ENCODE peak calls at places on chromosome 12, in eight cellular contexts. One of them, this sample, is unnamed.

GRCh38 chr12:4664111-4664510 is 15.2 kb downstream of the NDUFA9 start:
- DNase-seq in 8988T: no peak
- DNase-seq in activated T-helper 2 cell treated with anti-CD3 and anti-CD28 coated beads, Interferon-gamma antibody, Interleukin-2, Interleukin-4, amounts not matched to agents 10 μg/mL and 5 μg/mL and 100 μg/mL, durations not matched to agents 14 hours and 24 hours and 36 hours: no peak
- DNase-seq in T-helper 17 cell: no peak
- DNase-seq in fibroblast of pulmonary artery: peak; percentile 55
- DNase-seq in AG09309: peak; percentile 80
- DNase-seq in GM12878: no peak
- DNase-seq in gastrocnemius medialis: no peak
- DNase-seq in this sample: no peak

GRCh38 chr12:110317921-110318320 is 36.9 kb downstream of the ATP2A2 start:
- DNase-seq in AG09309: no peak
- DNase-seq in fibroblast of pulmonary artery: peak; percentile 81
- DNase-seq in 8988T: no peak
- DNase-seq in gastrocnemius medialis: no peak
- DNase-seq in T-helper 17 cell: no peak
- DNase-seq in activated T-helper 2 cell treated with anti-CD3 and anti-CD28 coated beads, Interferon-gamma antibody, Interleukin-2, Interleukin-4, amounts not matched to agents 10 μg/mL and 5 μg/mL and 100 μg/mL, durations not matched to agents 14 hours and 24 hours and 36 hours: no peak
- DNase-seq in GM12878: no peak
- DNase-seq in this sample: no peak

GRCh38 chr12:46160081-46160980 is 108.5 kb downstream of the SLC38A1 start:
- DNase-seq in gastrocnemius medialis: peak; percentile 28
- DNase-seq in 8988T: no peak
- DNase-seq in T-helper 17 cell: no peak
- DNase-seq in GM12878: no peak
- DNase-seq in activated T-helper 2 cell treated with anti-CD3 and anti-CD28 coated beads, Interferon-gamma antibody, Interleukin-2, Interleukin-4, amounts not matched to agents 10 μg/mL and 5 μg/mL and 100 μg/mL, durations not matched to agents 14 hours and 24 hours and 36 hours: no peak
- DNase-seq in fibroblast of pulmonary artery: peak; percentile 75
- DNase-seq in AG09309: no peak
- DNase-seq in this sample: no peak

GRCh38 chr12:13171921-13172859 is 24.3 kb upstream of the EMP1 start:
- DNase-seq in T-helper 17 cell: no peak
- DNase-seq in fibroblast of pulmonary artery: no peak
- DNase-seq in 8988T: no peak
- DNase-seq in AG09309: no peak
- DNase-seq in activated T-helper 2 cell treated with anti-CD3 and anti-CD28 coated beads, Interferon-gamma antibody, Interleukin-2, Interleukin-4, amounts not matched to agents 10 μg/mL and 5 μg/mL and 100 μg/mL, durations not matched to agents 14 hours and 24 hours and 36 hours: no peak
- DNase-seq in GM12878: no peak
- DNase-seq in gastrocnemius medialis: peak; percentile 36
- DNase-seq in this sample: no peak

GRCh38 chr12:2295941-2296461 is 243.2 kb downstream of the CACNA1C start:
- DNase-seq in fibroblast of pulmonary artery: no peak
- DNase-seq in gastrocnemius medialis: no peak
- DNase-seq in activated T-helper 2 cell treated with anti-CD3 and anti-CD28 coated beads, Interferon-gamma antibody, Interleukin-2, Interleukin-4, amounts not matched to agents 10 μg/mL and 5 μg/mL and 100 μg/mL, durations not matched to agents 14 hours and 24 hours and 36 hours: no peak
- DNase-seq in AG09309: peak; percentile 65
- DNase-seq in T-helper 17 cell: no peak
- DNase-seq in GM12878: no peak
- DNase-seq in 8988T: no peak
- DNase-seq in this sample: no peak

GRCh38 chr12:12686472-12686871 is 9.5 kb downstream of the GPR19 start:
- DNase-seq in fibroblast of pulmonary artery: no peak
- DNase-seq in AG09309: no peak
- DNase-seq in activated T-helper 2 cell treated with anti-CD3 and anti-CD28 coated beads, Interferon-gamma antibody, Interleukin-2, Interleukin-4, amounts not matched to agents 10 μg/mL and 5 μg/mL and 100 μg/mL, durations not matched to agents 14 hours and 24 hours and 36 hours: no peak
- DNase-seq in T-helper 17 cell: no peak
- DNase-seq in 8988T: no peak
- DNase-seq in gastrocnemius medialis: no peak
- DNase-seq in GM12878: no peak
- DNase-seq in this sample: no peak

GRCh38 chr12:62703011-62703380 is 232.0 kb downstream of the PPM1H start:
- DNase-seq in T-helper 17 cell: no peak
- DNase-seq in fibroblast of pulmonary artery: no peak
- DNase-seq in gastrocnemius medialis: no peak
- DNase-seq in GM12878: no peak
- DNase-seq in activated T-helper 2 cell treated with anti-CD3 and anti-CD28 coated beads, Interferon-gamma antibody, Interleukin-2, Interleukin-4, amounts not matched to agents 10 μg/mL and 5 μg/mL and 100 μg/mL, durations not matched to agents 14 hours and 24 hours and 36 hours: no peak
- DNase-seq in AG09309: no peak
- DNase-seq in 8988T: no peak
- DNase-seq in this sample: no peak

GRCh38 chr12:77954156-77954555 is 123.5 kb downstream of the NAV3 start:
- DNase-seq in 8988T: no peak
- DNase-seq in fibroblast of pulmonary artery: no peak
- DNase-seq in GM12878: no peak
- DNase-seq in T-helper 17 cell: no peak
- DNase-seq in activated T-helper 2 cell treated with anti-CD3 and anti-CD28 coated beads, Interferon-gamma antibody, Interleukin-2, Interleukin-4, amounts not matched to agents 10 μg/mL and 5 μg/mL and 100 μg/mL, durations not matched to agents 14 hours and 24 hours and 36 hours: no peak
- DNase-seq in AG09309: no peak
- DNase-seq in gastrocnemius medialis: no peak
- DNase-seq in this sample: no peak

GRCh38 chr12:113208041-113208934 is 13.0 kb upstream of the TPCN1 start:
- DNase-seq in activated T-helper 2 cell treated with anti-CD3 and anti-CD28 coated beads, Interferon-gamma antibody, Interleukin-2, Interleukin-4, amounts not matched to agents 10 μg/mL and 5 μg/mL and 100 μg/mL, durations not matched to agents 14 hours and 24 hours and 36 hours: peak; percentile 69
- DNase-seq in T-helper 17 cell: peak; percentile 40
- DNase-seq in AG09309: no peak
- DNase-seq in gastrocnemius medialis: no peak
- DNase-seq in GM12878: peak; percentile 99
- DNase-seq in fibroblast of pulmonary artery: peak; percentile 38
- DNase-seq in 8988T: no peak
- DNase-seq in this sample: peak; percentile 72

GRCh38 chr12:21301-22189 is 45.0 kb upstream of the IQSEC3 start:
- DNase-seq in T-helper 17 cell: no peak
- DNase-seq in fibroblast of pulmonary artery: no peak
- DNase-seq in gastrocnemius medialis: no peak
- DNase-seq in AG09309: no peak
- DNase-seq in GM12878: peak; percentile 11
- DNase-seq in 8988T: peak; percentile 9
- DNase-seq in activated T-helper 2 cell treated with anti-CD3 and anti-CD28 coated beads, Interferon-gamma antibody, Interleukin-2, Interleukin-4, amounts not matched to agents 10 μg/mL and 5 μg/mL and 100 μg/mL, durations not matched to agents 14 hours and 24 hours and 36 hours: no peak
- DNase-seq in this sample: no peak

GRCh38 chr12:88960213-88960878 is 380.1 kb upstream of the KITLG start:
- DNase-seq in T-helper 17 cell: no peak
- DNase-seq in gastrocnemius medialis: no peak
- DNase-seq in GM12878: no peak
- DNase-seq in activated T-helper 2 cell treated with anti-CD3 and anti-CD28 coated beads, Interferon-gamma antibody, Interleukin-2, Interleukin-4, amounts not matched to agents 10 μg/mL and 5 μg/mL and 100 μg/mL, durations not matched to agents 14 hours and 24 hours and 36 hours: no peak
- DNase-seq in AG09309: no peak
- DNase-seq in 8988T: no peak
- DNase-seq in fibroblast of pulmonary artery: peak; percentile 70
- DNase-seq in this sample: no peak